ENCODE peak calls at places on chromosomes 5 and 9, in six cellular contexts. One of them, this sample, is unnamed.

GRCh38 chr5:67115238-67115637 is 81.4 kb downstream of the CD180 start:
- DNase-seq in iPS DF 6.9: no peak
- DNase-seq in GM12878: no peak
- DNase-seq in activated CD8-positive, alpha-beta memory T cell treated with anti-CD3 and anti-CD28 coated beads for 4 hours: no peak
- DNase-seq in tibial artery: no peak
- DNase-seq in stimulated activated CD4-positive, alpha-beta T cell treated with anti-CD3 and anti-CD28 coated beads, Interleukin-12 subunit alpha, Interleukin-12 subunit beta, amount 100 ng/mL, for 24 hours: no peak
- DNase-seq in this sample: no peak

GRCh38 chr5:154236011-154236410 is 45.5 kb downstream of the GALNT10 start:
- DNase-seq in iPS DF 6.9: no peak
- DNase-seq in GM12878: no peak
- DNase-seq in activated CD8-positive, alpha-beta memory T cell treated with anti-CD3 and anti-CD28 coated beads for 4 hours: no peak
- DNase-seq in tibial artery: no peak
- DNase-seq in stimulated activated CD4-positive, alpha-beta T cell treated with anti-CD3 and anti-CD28 coated beads, Interleukin-12 subunit alpha, Interleukin-12 subunit beta, amount 100 ng/mL, for 24 hours: no peak
- DNase-seq in this sample: no peak

GRCh38 chr5:372911-373709 is 51.6 kb downstream of the AHRR start:
- DNase-seq in iPS DF 6.9: no peak
- DNase-seq in GM12878: no peak
- DNase-seq in activated CD8-positive, alpha-beta memory T cell treated with anti-CD3 and anti-CD28 coated beads for 4 hours: no peak
- DNase-seq in tibial artery: peak; percentile 62
- DNase-seq in stimulated activated CD4-positive, alpha-beta T cell treated with anti-CD3 and anti-CD28 coated beads, Interleukin-12 subunit alpha, Interleukin-12 subunit beta, amount 100 ng/mL, for 24 hours: no peak
- DNase-seq in this sample: no peak

GRCh38 chr9:86485359-86485758 is 131.1 kb upstream of the TUT7 start:
- DNase-seq in iPS DF 6.9: no peak
- DNase-seq in GM12878: no peak
- DNase-seq in activated CD8-positive, alpha-beta memory T cell treated with anti-CD3 and anti-CD28 coated beads for 4 hours: no peak
- DNase-seq in tibial artery: no peak
- DNase-seq in stimulated activated CD4-positive, alpha-beta T cell treated with anti-CD3 and anti-CD28 coated beads, Interleukin-12 subunit alpha, Interleukin-12 subunit beta, amount 100 ng/mL, for 24 hours: no peak
- DNase-seq in this sample: no peak

GRCh38 chr5:132392411-132392810 is 22.9 kb downstream of the SLC22A5 start:
- DNase-seq in iPS DF 6.9: no peak
- DNase-seq in GM12878: no peak
- DNase-seq in activated CD8-positive, alpha-beta memory T cell treated with anti-CD3 and anti-CD28 coated beads for 4 hours: no peak
- DNase-seq in tibial artery: no peak
- DNase-seq in stimulated activated CD4-positive, alpha-beta T cell treated with anti-CD3 and anti-CD28 coated beads, Interleukin-12 subunit alpha, Interleukin-12 subunit beta, amount 100 ng/mL, for 24 hours: no peak
- DNase-seq in this sample: no peak

GRCh38 chr9:114005371-114006154 is 72.5 kb downstream of the AMBP start:
- DNase-seq in iPS DF 6.9: no peak
- DNase-seq in GM12878: no peak
- DNase-seq in activated CD8-positive, alpha-beta memory T cell treated with anti-CD3 and anti-CD28 coated beads for 4 hours: no peak
- DNase-seq in tibial artery: peak; percentile 55
- DNase-seq in stimulated activated CD4-positive, alpha-beta T cell treated with anti-CD3 and anti-CD28 coated beads, Interleukin-12 subunit alpha, Interleukin-12 subunit beta, amount 100 ng/mL, for 24 hours: no peak
- DNase-seq in this sample: no peak

GRCh38 chr5:119048246-119048645 is 22.6 kb upstream of the DMXL1 start:
- DNase-seq in iPS DF 6.9: no peak
- DNase-seq in GM12878: no peak
- DNase-seq in activated CD8-positive, alpha-beta memory T cell treated with anti-CD3 and anti-CD28 coated beads for 4 hours: no peak
- DNase-seq in tibial artery: no peak
- DNase-seq in stimulated activated CD4-positive, alpha-beta T cell treated with anti-CD3 and anti-CD28 coated beads, Interleukin-12 subunit alpha, Interleukin-12 subunit beta, amount 100 ng/mL, for 24 hours: no peak
- DNase-seq in this sample: no peak

GRCh38 chr9:133141833-133142594 is 21.0 kb upstream of the RALGDS start:
- DNase-seq in iPS DF 6.9: no peak
- DNase-seq in GM12878: no peak
- DNase-seq in activated CD8-positive, alpha-beta memory T cell treated with anti-CD3 and anti-CD28 coated beads for 4 hours: peak; percentile 57
- DNase-seq in tibial artery: no peak
- DNase-seq in stimulated activated CD4-positive, alpha-beta T cell treated with anti-CD3 and anti-CD28 coated beads, Interleukin-12 subunit alpha, Interleukin-12 subunit beta, amount 100 ng/mL, for 24 hours: no peak
- DNase-seq in this sample: no peak

GRCh38 chr5:3738909-3739308 is 143.3 kb downstream of the IRX1 start:
- DNase-seq in iPS DF 6.9: no peak
- DNase-seq in GM12878: no peak
- DNase-seq in activated CD8-positive, alpha-beta memory T cell treated with anti-CD3 and anti-CD28 coated beads for 4 hours: no peak
- DNase-seq in tibial artery: no peak
- DNase-seq in stimulated activated CD4-positive, alpha-beta T cell treated with anti-CD3 and anti-CD28 coated beads, Interleukin-12 subunit alpha, Interleukin-12 subunit beta, amount 100 ng/mL, for 24 hours: no peak
- DNase-seq in this sample: no peak

GRCh38 chr9:1207681-1208080 is 157.5 kb downstream of the DMRT2 start:
- DNase-seq in iPS DF 6.9: no peak
- DNase-seq in GM12878: no peak
- DNase-seq in activated CD8-positive, alpha-beta memory T cell treated with anti-CD3 and anti-CD28 coated beads for 4 hours: no peak
- DNase-seq in tibial artery: no peak
- DNase-seq in stimulated activated CD4-positive, alpha-beta T cell treated with anti-CD3 and anti-CD28 coated beads, Interleukin-12 subunit alpha, Interleukin-12 subunit beta, amount 100 ng/mL, for 24 hours: no peak
- DNase-seq in this sample: no peak

GRCh38 chr5:141811287-141812155 is 66.7 kb downstream of the PCDH1 start:
- DNase-seq in iPS DF 6.9: peak; percentile 78
- DNase-seq in GM12878: no peak
- DNase-seq in activated CD8-positive, alpha-beta memory T cell treated with anti-CD3 and anti-CD28 coated beads for 4 hours: no peak
- DNase-seq in tibial artery: no peak
- DNase-seq in stimulated activated CD4-positive, alpha-beta T cell treated with anti-CD3 and anti-CD28 coated beads, Interleukin-12 subunit alpha, Interleukin-12 subunit beta, amount 100 ng/mL, for 24 hours: no peak
- DNase-seq in this sample: no peak

GRCh38 chr5:25459082-25459481 is 814.3 kb upstream of the CDH10 start:
- DNase-seq in iPS DF 6.9: no peak
- DNase-seq in GM12878: no peak
- DNase-seq in activated CD8-positive, alpha-beta memory T cell treated with anti-CD3 and anti-CD28 coated beads for 4 hours: no peak
- DNase-seq in tibial artery: no peak
- DNase-seq in stimulated activated CD4-positive, alpha-beta T cell treated with anti-CD3 and anti-CD28 coated beads, Interleukin-12 subunit alpha, Interleukin-12 subunit beta, amount 100 ng/mL, for 24 hours: no peak
- DNase-seq in this sample: no peak

GRCh38 chr5:146667633-146668032 is 151.6 kb upstream of the GPR151 start:
- DNase-seq in iPS DF 6.9: no peak
- DNase-seq in GM12878: no peak
- DNase-seq in activated CD8-positive, alpha-beta memory T cell treated with anti-CD3 and anti-CD28 coated beads for 4 hours: no peak
- DNase-seq in tibial artery: no peak
- DNase-seq in stimulated activated CD4-positive, alpha-beta T cell treated with anti-CD3 and anti-CD28 coated beads, Interleukin-12 subunit alpha, Interleukin-12 subunit beta, amount 100 ng/mL, for 24 hours: no peak
- DNase-seq in this sample: no peak

GRCh38 chr9:33133186-33133585 is 34.0 kb downstream of the B4GALT1 start:
- DNase-seq in iPS DF 6.9: no peak
- DNase-seq in GM12878: no peak
- DNase-seq in activated CD8-positive, alpha-beta memory T cell treated with anti-CD3 and anti-CD28 coated beads for 4 hours: no peak
- DNase-seq in tibial artery: peak; percentile 16
- DNase-seq in stimulated activated CD4-positive, alpha-beta T cell treated with anti-CD3 and anti-CD28 coated beads, Interleukin-12 subunit alpha, Interleukin-12 subunit beta, amount 100 ng/mL, for 24 hours: no peak
- DNase-seq in this sample: no peak

GRCh38 chr9:98255064-98255577 is 328 bp downstream of the TBC1D2 start:
- DNase-seq in iPS DF 6.9: peak; percentile 18
- DNase-seq in GM12878: no peak
- DNase-seq in activated CD8-positive, alpha-beta memory T cell treated with anti-CD3 and anti-CD28 coated beads for 4 hours: no peak
- DNase-seq in tibial artery: no peak
- DNase-seq in stimulated activated CD4-positive, alpha-beta T cell treated with anti-CD3 and anti-CD28 coated beads, Interleukin-12 subunit alpha, Interleukin-12 subunit beta, amount 100 ng/mL, for 24 hours: no peak
- DNase-seq in this sample: no peak

GRCh38 chr9:124291801-124292396 is 34.1 kb downstream of the NEK6 start:
- DNase-seq in iPS DF 6.9: no peak
- DNase-seq in GM12878: peak; percentile 77
- DNase-seq in activated CD8-positive, alpha-beta memory T cell treated with anti-CD3 and anti-CD28 coated beads for 4 hours: peak; percentile 17
- DNase-seq in tibial artery: peak; percentile 79
- DNase-seq in stimulated activated CD4-positive, alpha-beta T cell treated with anti-CD3 and anti-CD28 coated beads, Interleukin-12 subunit alpha, Interleukin-12 subunit beta, amount 100 ng/mL, for 24 hours: peak; percentile 23
- DNase-seq in this sample: peak; percentile 13

GRCh38 chr5:78587775-78588291 is 60.7 kb downstream of the LHFPL2 start:
- DNase-seq in iPS DF 6.9: no peak
- DNase-seq in GM12878: no peak
- DNase-seq in activated CD8-positive, alpha-beta memory T cell treated with anti-CD3 and anti-CD28 coated beads for 4 hours: no peak
- DNase-seq in tibial artery: no peak
- DNase-seq in stimulated activated CD4-positive, alpha-beta T cell treated with anti-CD3 and anti-CD28 coated beads, Interleukin-12 subunit alpha, Interleukin-12 subunit beta, amount 100 ng/mL, for 24 hours: no peak
- DNase-seq in this sample: no peak

GRCh38 chr9:137113385-137114159 is 961 bp downstream of the DPP7 start:
- DNase-seq in iPS DF 6.9: no peak
- DNase-seq in GM12878: no peak
- DNase-seq in activated CD8-positive, alpha-beta memory T cell treated with anti-CD3 and anti-CD28 coated beads for 4 hours: no peak
- DNase-seq in tibial artery: no peak
- DNase-seq in stimulated activated CD4-positive, alpha-beta T cell treated with anti-CD3 and anti-CD28 coated beads, Interleukin-12 subunit alpha, Interleukin-12 subunit beta, amount 100 ng/mL, for 24 hours: no peak
- DNase-seq in this sample: no peak

GRCh38 chr9:96048954-96049831 is 173.7 kb downstream of the ERCC6L2 start:
- DNase-seq in iPS DF 6.9: no peak
- DNase-seq in GM12878: no peak
- DNase-seq in activated CD8-positive, alpha-beta memory T cell treated with anti-CD3 and anti-CD28 coated beads for 4 hours: no peak
- DNase-seq in tibial artery: peak; percentile 98
- DNase-seq in stimulated activated CD4-positive, alpha-beta T cell treated with anti-CD3 and anti-CD28 coated beads, Interleukin-12 subunit alpha, Interleukin-12 subunit beta, amount 100 ng/mL, for 24 hours: no peak
- DNase-seq in this sample: no peak

GRCh38 chr9:5510360-5510931 is at the start of gene PDCD1LG2:
- DNase-seq in iPS DF 6.9: no peak
- DNase-seq in GM12878: peak; percentile 76
- DNase-seq in activated CD8-positive, alpha-beta memory T cell treated with anti-CD3 and anti-CD28 coated beads for 4 hours: no peak
- DNase-seq in tibial artery: no peak
- DNase-seq in stimulated activated CD4-positive, alpha-beta T cell treated with anti-CD3 and anti-CD28 coated beads, Interleukin-12 subunit alpha, Interleukin-12 subunit beta, amount 100 ng/mL, for 24 hours: no peak
- DNase-seq in this sample: no peak

GRCh38 chr9:132210472-132211145 is 48.8 kb downstream of the NTNG2 start:
- DNase-seq in iPS DF 6.9: no peak
- DNase-seq in GM12878: no peak
- DNase-seq in activated CD8-positive, alpha-beta memory T cell treated with anti-CD3 and anti-CD28 coated beads for 4 hours: no peak
- DNase-seq in tibial artery: no peak
- DNase-seq in stimulated activated CD4-positive, alpha-beta T cell treated with anti-CD3 and anti-CD28 coated beads, Interleukin-12 subunit alpha, Interleukin-12 subunit beta, amount 100 ng/mL, for 24 hours: no peak
- DNase-seq in this sample: no peak

GRCh38 chr5:674630-675011 is 18.5 kb downstream of the TPPP start:
- DNase-seq in iPS DF 6.9: no peak
- DNase-seq in GM12878: no peak
- DNase-seq in activated CD8-positive, alpha-beta memory T cell treated with anti-CD3 and anti-CD28 coated beads for 4 hours: no peak
- DNase-seq in tibial artery: no peak
- DNase-seq in stimulated activated CD4-positive, alpha-beta T cell treated with anti-CD3 and anti-CD28 coated beads, Interleukin-12 subunit alpha, Interleukin-12 subunit beta, amount 100 ng/mL, for 24 hours: no peak
- DNase-seq in this sample: no peak

GRCh38 chr5:64947801-64948200 is 179.1 kb downstream of the CWC27 start:
- DNase-seq in iPS DF 6.9: no peak
- DNase-seq in GM12878: no peak
- DNase-seq in activated CD8-positive, alpha-beta memory T cell treated with anti-CD3 and anti-CD28 coated beads for 4 hours: no peak
- DNase-seq in tibial artery: no peak
- DNase-seq in stimulated activated CD4-positive, alpha-beta T cell treated with anti-CD3 and anti-CD28 coated beads, Interleukin-12 subunit alpha, Interleukin-12 subunit beta, amount 100 ng/mL, for 24 hours: no peak
- DNase-seq in this sample: no peak

GRCh38 chr9:79581388-79581787 is 9.6 kb downstream of the TLE4 start:
- DNase-seq in iPS DF 6.9: no peak
- DNase-seq in GM12878: no peak
- DNase-seq in activated CD8-positive, alpha-beta memory T cell treated with anti-CD3 and anti-CD28 coated beads for 4 hours: no peak
- DNase-seq in tibial artery: no peak
- DNase-seq in stimulated activated CD4-positive, alpha-beta T cell treated with anti-CD3 and anti-CD28 coated beads, Interleukin-12 subunit alpha, Interleukin-12 subunit beta, amount 100 ng/mL, for 24 hours: no peak
- DNase-seq in this sample: no peak

GRCh38 chr5:159510282-159510681 is 180.0 kb upstream of the IL12B start:
- DNase-seq in iPS DF 6.9: peak; percentile 39
- DNase-seq in GM12878: no peak
- DNase-seq in activated CD8-positive, alpha-beta memory T cell treated with anti-CD3 and anti-CD28 coated beads for 4 hours: no peak
- DNase-seq in tibial artery: peak; percentile 81
- DNase-seq in stimulated activated CD4-positive, alpha-beta T cell treated with anti-CD3 and anti-CD28 coated beads, Interleukin-12 subunit alpha, Interleukin-12 subunit beta, amount 100 ng/mL, for 24 hours: no peak
- DNase-seq in this sample: no peak

GRCh38 chr5:124252094-124252750 is 494.2 kb downstream of the ZNF608 start:
- DNase-seq in iPS DF 6.9: no peak
- DNase-seq in GM12878: no peak
- DNase-seq in activated CD8-positive, alpha-beta memory T cell treated with anti-CD3 and anti-CD28 coated beads for 4 hours: no peak
- DNase-seq in tibial artery: no peak
- DNase-seq in stimulated activated CD4-positive, alpha-beta T cell treated with anti-CD3 and anti-CD28 coated beads, Interleukin-12 subunit alpha, Interleukin-12 subunit beta, amount 100 ng/mL, for 24 hours: no peak
- DNase-seq in this sample: no peak

GRCh38 chr5:134090482-134090881 is 24.0 kb upstream of the TCF7 start:
- DNase-seq in iPS DF 6.9: no peak
- DNase-seq in GM12878: no peak
- DNase-seq in activated CD8-positive, alpha-beta memory T cell treated with anti-CD3 and anti-CD28 coated beads for 4 hours: no peak
- DNase-seq in tibial artery: no peak
- DNase-seq in stimulated activated CD4-positive, alpha-beta T cell treated with anti-CD3 and anti-CD28 coated beads, Interleukin-12 subunit alpha, Interleukin-12 subunit beta, amount 100 ng/mL, for 24 hours: no peak
- DNase-seq in this sample: no peak

GRCh38 chr5:69454460-69455249 is 37.9 kb upstream of the OCLN start:
- DNase-seq in iPS DF 6.9: no peak
- DNase-seq in GM12878: no peak
- DNase-seq in activated CD8-positive, alpha-beta memory T cell treated with anti-CD3 and anti-CD28 coated beads for 4 hours: no peak
- DNase-seq in tibial artery: no peak
- DNase-seq in stimulated activated CD4-positive, alpha-beta T cell treated with anti-CD3 and anti-CD28 coated beads, Interleukin-12 subunit alpha, Interleukin-12 subunit beta, amount 100 ng/mL, for 24 hours: no peak
- DNase-seq in this sample: no peak

GRCh38 chr9:117706421-117707150 is 2.4 kb downstream of the TLR4 start:
- DNase-seq in iPS DF 6.9: no peak
- DNase-seq in GM12878: no peak
- DNase-seq in activated CD8-positive, alpha-beta memory T cell treated with anti-CD3 and anti-CD28 coated beads for 4 hours: no peak
- DNase-seq in tibial artery: no peak
- DNase-seq in stimulated activated CD4-positive, alpha-beta T cell treated with anti-CD3 and anti-CD28 coated beads, Interleukin-12 subunit alpha, Interleukin-12 subunit beta, amount 100 ng/mL, for 24 hours: no peak
- DNase-seq in this sample: no peak

GRCh38 chr9:3735251-3735650 is 209.4 kb upstream of the RFX3 start:
- DNase-seq in iPS DF 6.9: no peak
- DNase-seq in GM12878: no peak
- DNase-seq in activated CD8-positive, alpha-beta memory T cell treated with anti-CD3 and anti-CD28 coated beads for 4 hours: no peak
- DNase-seq in tibial artery: no peak
- DNase-seq in stimulated activated CD4-positive, alpha-beta T cell treated with anti-CD3 and anti-CD28 coated beads, Interleukin-12 subunit alpha, Interleukin-12 subunit beta, amount 100 ng/mL, for 24 hours: no peak
- DNase-seq in this sample: no peak

GRCh38 chr9:130144703-130145102 is 27.5 kb upstream of the NCS1 start:
- DNase-seq in iPS DF 6.9: no peak
- DNase-seq in GM12878: no peak
- DNase-seq in activated CD8-positive, alpha-beta memory T cell treated with anti-CD3 and anti-CD28 coated beads for 4 hours: no peak
- DNase-seq in tibial artery: no peak
- DNase-seq in stimulated activated CD4-positive, alpha-beta T cell treated with anti-CD3 and anti-CD28 coated beads, Interleukin-12 subunit alpha, Interleukin-12 subunit beta, amount 100 ng/mL, for 24 hours: no peak
- DNase-seq in this sample: no peak

GRCh38 chr5:123690821-123691220 is 178.8 kb downstream of the CSNK1G3 start:
- DNase-seq in iPS DF 6.9: no peak
- DNase-seq in GM12878: no peak
- DNase-seq in activated CD8-positive, alpha-beta memory T cell treated with anti-CD3 and anti-CD28 coated beads for 4 hours: no peak
- DNase-seq in tibial artery: no peak
- DNase-seq in stimulated activated CD4-positive, alpha-beta T cell treated with anti-CD3 and anti-CD28 coated beads, Interleukin-12 subunit alpha, Interleukin-12 subunit beta, amount 100 ng/mL, for 24 hours: no peak
- DNase-seq in this sample: no peak

GRCh38 chr5:95590880-95591279 is 29.0 kb upstream of the GPR150 start:
- DNase-seq in iPS DF 6.9: no peak
- DNase-seq in GM12878: no peak
- DNase-seq in activated CD8-positive, alpha-beta memory T cell treated with anti-CD3 and anti-CD28 coated beads for 4 hours: no peak
- DNase-seq in tibial artery: no peak
- DNase-seq in stimulated activated CD4-positive, alpha-beta T cell treated with anti-CD3 and anti-CD28 coated beads, Interleukin-12 subunit alpha, Interleukin-12 subunit beta, amount 100 ng/mL, for 24 hours: no peak
- DNase-seq in this sample: no peak